ENCODE peak calls at places on chromosomes 16 and 17, in six cellular contexts. Y is K562, N is HepG2, H is NT2/D1, D is H1, M is GM12878. J is an unnamed sample.
A peak's percentile ranks its signal among the peaks of the same experiment; 100 is the strongest.

GRCh38 chr16:17360810-17361209 is 110.0 kb downstream of the XYLT1 start:
- DNase-seq in M (no peak), H (no peak), N (no peak), Y (no peak), D (no peak), J (no peak)

GRCh38 chr17:78929908-78930775 is 5.0 kb upstream of the TIMP2 start:
- DNase-seq in H (no peak), M (no peak), Y (no peak), N (no peak), D (no peak), J (no peak)

GRCh38 chr17:4808378-4808767 is 1.4 kb downstream of the PLD2 start:
- DNase-seq in H (no peak), M (no peak), D (no peak), N (no peak), Y (peak; percentile 18), J (no peak)

GRCh38 chr16:30077656-30078055 is 1.9 kb downstream of the PPP4C start:
- DNase-seq in D (no peak), M (no peak), N (no peak), H (no peak), Y (no peak), J (no peak)

GRCh38 chr17:35432176-35433074 is at the start of gene SLFN12:
- DNase-seq in Y (no peak), M (peak; percentile 67), H (no peak), D (peak; percentile 70), N (no peak), J (no peak)

GRCh38 chr17:47301161-47301560 is 22.6 kb upstream of the EFCAB13 start:
- DNase-seq in D (no peak), Y (no peak), M (no peak), N (no peak), H (no peak), J (no peak)

GRCh38 chr17:28928061-28928460 is 23.3 kb downstream of the PHF12 start:
- DNase-seq in D (no peak), N (no peak), M (no peak), Y (no peak), H (no peak), J (no peak)

GRCh38 chr16:69709456-69710084 is 16.8 kb downstream of the NQO1 start:
- DNase-seq in N (peak; percentile 81), H (peak; percentile 33), M (peak; percentile 15), Y (peak; percentile 60), D (no peak), J (peak; percentile 52)

GRCh38 chr17:28018439-28019070 is 23.9 kb upstream of the NLK start:
- DNase-seq in Y (no peak), M (no peak), D (no peak), H (no peak), N (no peak), J (no peak)

GRCh38 chr16:73071131-73071940 is 23.4 kb upstream of the ZFHX3 start:
- DNase-seq in N (peak; percentile 61), M (no peak), H (no peak), D (no peak), Y (no peak), J (no peak)

GRCh38 chr17:6239237-6239798 is 169.1 kb downstream of the WSCD1 start:
- DNase-seq in N (no peak), H (no peak), M (no peak), D (no peak), Y (no peak), J (no peak)

GRCh38 chr17:7557147-7557764 is 1.3 kb upstream of the TNFSF13 start:
- DNase-seq in D (no peak), N (peak; percentile 42), Y (no peak), H (no peak), M (no peak), J (no peak)

GRCh38 chr16:67926181-67926742 is 5.4 kb downstream of the CTRL start:
- DNase-seq in N (no peak), D (no peak), Y (no peak), H (no peak), M (no peak), J (no peak)

GRCh38 chr16:67388591-67388990 is 4.7 kb downstream of the TPPP3 start:
- DNase-seq in H (no peak), M (no peak), Y (no peak), D (no peak), N (no peak), J (no peak)

GRCh38 chr17:55577011-55577586 is 65.8 kb upstream of the SMIM36 start:
- DNase-seq in N (no peak), Y (peak; percentile 13), D (no peak), M (peak; percentile 35), H (no peak), J (no peak)

GRCh38 chr17:76199466-76199865 is 40.8 kb downstream of the RNF157 start:
- DNase-seq in D (no peak), Y (no peak), N (no peak), H (no peak), M (no peak), J (no peak)

GRCh38 chr17:15893333-15894024 is 51.5 kb upstream of the ADORA2B start:
- DNase-seq in M (no peak), N (no peak), D (no peak), H (no peak), Y (no peak), J (no peak)

GRCh38 chr16:81861915-81862314 is 82.8 kb downstream of the PLCG2 start:
- DNase-seq in Y (no peak), N (no peak), M (no peak), D (no peak), H (no peak), J (no peak)

GRCh38 chr17:40909755-40910154 is 24.7 kb upstream of the KRT20 start:
- DNase-seq in H (no peak), M (no peak), Y (no peak), N (peak; percentile 63), D (no peak), J (no peak)

GRCh38 chr16:27417047-27417671 is 15.2 kb downstream of the IL21R start:
- DNase-seq in Y (no peak), N (no peak), H (no peak), M (no peak), D (no peak), J (no peak)

GRCh38 chr17:34633351-34633750 is 54.0 kb downstream of the TMEM132E start:
- DNase-seq in H (no peak), N (no peak), Y (no peak), M (no peak), D (no peak), J (no peak)

GRCh38 chr17:72618018-72618509 is 474.4 kb downstream of the SLC39A11 start:
- DNase-seq in H (no peak), N (peak; percentile 92), Y (no peak), D (no peak), M (no peak), J (peak; percentile 66)

GRCh38 chr17:3710951-3711383 is 12.7 kb upstream of the HASPIN start:
- DNase-seq in D (no peak), M (peak; percentile 100), Y (no peak), H (no peak), N (no peak), J (no peak)

GRCh38 chr16:11576427-11577289 is 10.1 kb downstream of the LITAF start:
- DNase-seq in H (no peak), Y (no peak), M (peak; percentile 82), N (peak; percentile 97), D (no peak), J (no peak)

GRCh38 chr17:66670211-66670610 is 164.7 kb upstream of the CACNG5 start:
- DNase-seq in Y (no peak), N (no peak), M (no peak), D (no peak), H (no peak), J (no peak)

GRCh38 chr17:66240630-66241029 is 11.4 kb upstream of the APOH start:
- DNase-seq in D (no peak), N (no peak), Y (no peak), H (no peak), M (no peak), J (no peak)

GRCh38 chr16:72099377-72099818 is 5.8 kb downstream of the DHX38 start:
- DNase-seq in Y (peak; percentile 72), H (peak; percentile 47), D (peak; percentile 19), N (peak; percentile 81), M (peak; percentile 13), J (peak; percentile 40)

DNA sequence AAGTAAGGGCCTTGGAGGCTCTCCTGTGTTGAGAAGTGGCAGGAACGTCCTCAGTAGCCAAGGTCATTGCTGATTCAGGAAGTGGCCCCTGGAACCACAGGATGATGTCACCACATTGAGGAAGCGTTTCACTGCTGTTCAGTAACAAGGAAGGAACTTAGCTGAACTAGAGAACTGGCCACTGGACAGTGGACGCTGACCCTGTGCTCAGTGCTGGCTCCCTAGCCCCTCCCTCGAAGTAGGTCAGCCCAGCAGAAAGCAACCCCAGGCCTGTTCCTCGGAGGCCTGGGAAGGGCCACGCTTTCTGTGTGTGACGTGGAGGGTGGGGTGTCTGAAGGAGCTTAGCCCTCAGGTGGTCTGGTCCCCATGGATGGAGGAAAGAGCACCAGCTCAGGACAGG is 58.3 kb downstream of the B9D1 start:
- DNase-seq in H (no peak), Y (peak; percentile 54), N (peak; percentile 37), D (no peak), M (no peak), J (no peak)
- TF ChIP-seq ZNF274 in H (no peak), Y (no peak), N (no peak), D (no peak), M (no peak), J (no peak)

GRCh38 chr16:23082161-23082788 is 67.0 kb downstream of the USP31 start:
- DNase-seq in M (no peak), H (no peak), N (peak; percentile 46), Y (no peak), D (no peak), J (no peak)

GRCh38 chr16:23079683-23080221 is 69.5 kb downstream of the USP31 start:
- DNase-seq in Y (no peak), M (no peak), H (no peak), N (no peak), D (no peak), J (no peak)

GRCh38 chr16:23080329-23080728 is 68.9 kb downstream of the USP31 start:
- DNase-seq in Y (no peak), N (no peak), M (no peak), D (no peak), H (no peak), J (no peak)

GRCh38 chr16:23080747-23081146 is 68.5 kb downstream of the USP31 start:
- DNase-seq in H (no peak), D (no peak), N (no peak), Y (no peak), M (no peak), J (no peak)

GRCh38 chr16:23081675-23082119 is 67.6 kb downstream of the USP31 start:
- DNase-seq in D (no peak), Y (no peak), M (no peak), N (no peak), H (no peak), J (no peak)
- TF ChIP-seq ZNF274 in D (no peak), Y (no peak), M (no peak), N (no peak), H (no peak), J (no peak)

GRCh38 chr16:86476956-86477530 is 33.3 kb upstream of the FOXF1 start:
- DNase-seq in M (no peak), H (no peak), Y (no peak), D (no peak), N (no peak), J (no peak)
- TF ChIP-seq ZNF274 in M (no peak), H (no peak), Y (no peak), D (no peak), N (no peak), J (no peak)

DNA sequence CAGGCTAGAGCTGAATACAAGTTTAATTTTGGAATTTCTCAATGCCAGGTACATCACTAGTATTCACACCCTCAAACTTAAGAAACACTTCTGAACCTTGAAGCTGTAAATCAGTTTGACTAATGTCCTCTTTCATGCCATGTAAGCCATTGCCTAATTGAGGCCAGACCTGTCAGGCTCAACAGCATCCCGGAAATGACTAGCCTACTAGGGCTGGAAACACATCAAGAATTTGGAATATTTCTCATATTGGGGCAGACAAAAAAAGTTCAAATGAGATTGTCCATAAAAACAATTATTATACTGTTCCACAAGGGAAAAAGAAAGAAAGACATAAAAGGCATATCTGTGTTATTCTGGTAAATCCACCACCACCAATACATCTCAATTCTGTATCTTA is 1.7 kb downstream of the USP32 start:
- DNase-seq in Y (peak; percentile 36), H (no peak), D (no peak), M (no peak), N (no peak), J (no peak)
- TF ChIP-seq ZNF274 in Y (no peak), H (no peak), D (no peak), M (no peak), N (no peak), J (no peak)